ENCODE peak calls at places on chromosomes 5 and 9, in seven cellular contexts. Z is fibroblast of pulmonary artery, P is BJ, X is WTC11, G is astrocyte, L is foreskin fibroblast, Q is heart right ventricle. C is an unnamed sample.
A peak's percentile ranks its signal among the peaks of the same experiment; 100 is the strongest.

GRCh38 chr9:83020864-83021263 is 42.1 kb downstream of the RASEF start:
- DNase-seq in Q (no peak), G (no peak), L (no peak), Z (no peak), X (no peak), P (no peak), C (no peak)

GRCh38 chr9:123099042-123099441 is 65.6 kb downstream of the GPR21 start:
- DNase-seq in L (no peak), X (no peak), P (no peak), Q (no peak), Z (no peak), G (no peak), C (no peak)

GRCh38 chr5:83472508-83473343 is 1.2 kb downstream of the VCAN start:
- DNase-seq in G (no peak), Q (peak; percentile 64), L (peak; percentile 59), X (peak; percentile 59), Z (no peak), P (no peak), C (peak; percentile 67)

GRCh38 chr5:3262451-3262850 is 333.2 kb upstream of the IRX1 start:
- DNase-seq in L (no peak), Z (no peak), X (no peak), P (no peak), Q (no peak), G (no peak), C (no peak)

GRCh38 chr5:170632266-170632984 is 128.6 kb downstream of the KCNIP1 start:
- DNase-seq in L (no peak), Z (no peak), G (no peak), X (peak; percentile 61), P (no peak), Q (no peak), C (no peak)

GRCh38 chr5:157855404-157855994 is 3.4 kb downstream of the CLINT1 start:
- DNase-seq in G (peak; percentile 35), L (peak; percentile 42), X (peak; percentile 62), P (no peak), Z (peak; percentile 79), Q (no peak), C (peak; percentile 48)

GRCh38 chr5:51960617-51961115 is 577.4 kb downstream of the ISL1 start:
- DNase-seq in G (no peak), Z (peak; percentile 0), L (peak; percentile 1), Q (no peak), P (peak; percentile 3), X (no peak), C (no peak)

GRCh38 chr5:81898403-81898802 is 73.4 kb upstream of the ATG10 start:
- DNase-seq in Q (no peak), P (no peak), X (no peak), L (no peak), G (no peak), Z (no peak), C (no peak)

GRCh38 chr5:32301891-32302290 is 10.8 kb downstream of the MTMR12 start:
- DNase-seq in Z (no peak), P (no peak), X (no peak), L (no peak), G (no peak), Q (no peak), C (no peak)

GRCh38 chr5:73892806-73893205 is 266.8 kb downstream of the ARHGEF28 start:
- DNase-seq in G (peak; percentile 94), L (peak; percentile 85), Z (peak; percentile 95), Q (no peak), P (peak; percentile 74), X (no peak), C (no peak)

GRCh38 chr9:98766548-98766947 is 29.8 kb downstream of the ANKS6 start:
- DNase-seq in Z (peak; percentile 43), P (no peak), G (no peak), X (no peak), Q (no peak), L (no peak), C (no peak)

GRCh38 chr9:126522957-126523356 is 90.8 kb upstream of the LMX1B start:
- DNase-seq in G (no peak), X (no peak), P (no peak), Q (no peak), Z (no peak), L (no peak), C (no peak)

GRCh38 chr5:37723147-37723961 is 116.5 kb downstream of the GDNF start:
- DNase-seq in P (no peak), Q (no peak), L (no peak), G (peak; percentile 63), X (peak; percentile 72), Z (no peak), C (peak; percentile 62)

GRCh38 chr5:81151546-81151945 is 81.6 kb upstream of the CKMT2 start:
- DNase-seq in G (peak; percentile 68), X (no peak), P (no peak), Z (peak; percentile 57), Q (no peak), L (peak; percentile 76), C (no peak)

GRCh38 chr9:122389799-122390481 is 19.1 kb downstream of the PTGS1 start:
- DNase-seq in G (peak; percentile 36), X (no peak), Q (no peak), Z (no peak), P (no peak), L (no peak), C (no peak)

GRCh38 chr9:87249029-87249428 is 248.6 kb upstream of the DAPK1 start:
- DNase-seq in Q (no peak), Z (no peak), P (no peak), X (no peak), G (no peak), L (no peak), C (no peak)

GRCh38 chr9:134492721-134493470 is 148.7 kb upstream of the COL5A1 start:
- DNase-seq in Z (no peak), P (no peak), X (no peak), G (no peak), Q (peak; percentile 50), L (no peak), C (no peak)

GRCh38 chr9:97640290-97640689 is 6.7 kb downstream of the NCBP1 start:
- DNase-seq in Q (no peak), L (no peak), G (no peak), P (no peak), X (no peak), Z (peak; percentile 21), C (no peak)

GRCh38 chr9:130171226-130172148 is 717 bp upstream of the NCS1 start:
- DNase-seq in Z (no peak), P (no peak), G (no peak), L (no peak), Q (no peak), X (peak; percentile 50), C (no peak)

GRCh38 chr5:174424219-174425053 is 299.9 kb upstream of the MSX2 start:
- DNase-seq in Z (no peak), P (no peak), X (no peak), L (no peak), Q (no peak), G (no peak), C (no peak)

DNA sequence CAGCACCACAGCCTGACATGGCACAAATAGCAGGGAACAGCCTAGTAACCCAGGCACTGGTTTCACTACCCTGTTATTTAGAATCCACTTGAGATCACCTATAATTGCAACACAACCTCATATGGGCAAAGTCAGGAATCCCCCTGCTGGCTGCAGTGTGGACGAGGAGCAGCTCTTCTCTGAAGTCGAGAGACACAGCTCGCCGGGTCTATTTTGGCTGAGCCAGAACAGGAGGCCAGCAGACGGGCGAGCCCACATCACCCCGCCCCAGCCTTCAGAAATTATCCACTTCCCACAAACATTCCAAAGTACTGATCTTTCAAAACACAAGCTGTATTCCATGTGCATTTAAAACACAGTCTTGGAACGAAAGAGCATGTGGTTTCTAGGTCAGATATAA is 179.0 kb downstream of the ROR2 start:
- DNase-seq in Z (peak; percentile 92), Q (no peak), G (peak; percentile 92), X (peak; percentile 38), L (peak; percentile 85), P (peak; percentile 82), C (peak; percentile 67)
- TF ChIP-seq CTCF in Z (peak; percentile 64), Q (peak; percentile 8), G (peak; percentile 59), X (no peak), L (peak; percentile 65), P (peak; percentile 73), C (no peak)

GRCh38 chr5:96692436-96692835 is 30.3 kb downstream of the CAST start:
- DNase-seq in Z (peak; percentile 50), G (no peak), P (peak; percentile 23), X (no peak), Q (no peak), L (peak; percentile 58), C (no peak)

GRCh38 chr5:96687080-96687479 is 24.9 kb downstream of the CAST start:
- DNase-seq in X (no peak), Q (no peak), Z (no peak), P (no peak), G (no peak), L (no peak), C (no peak)

GRCh38 chr5:96691503-96692303 is 29.5 kb downstream of the CAST start:
- DNase-seq in G (no peak), X (no peak), L (peak; percentile 26), P (peak; percentile 57), Z (peak; percentile 54), Q (no peak), C (no peak)

GRCh38 chr5:96687812-96688453 is 25.8 kb downstream of the CAST start:
- DNase-seq in L (peak; percentile 35), Z (peak; percentile 80), Q (no peak), P (no peak), G (peak; percentile 56), X (no peak), C (no peak)

DNA sequence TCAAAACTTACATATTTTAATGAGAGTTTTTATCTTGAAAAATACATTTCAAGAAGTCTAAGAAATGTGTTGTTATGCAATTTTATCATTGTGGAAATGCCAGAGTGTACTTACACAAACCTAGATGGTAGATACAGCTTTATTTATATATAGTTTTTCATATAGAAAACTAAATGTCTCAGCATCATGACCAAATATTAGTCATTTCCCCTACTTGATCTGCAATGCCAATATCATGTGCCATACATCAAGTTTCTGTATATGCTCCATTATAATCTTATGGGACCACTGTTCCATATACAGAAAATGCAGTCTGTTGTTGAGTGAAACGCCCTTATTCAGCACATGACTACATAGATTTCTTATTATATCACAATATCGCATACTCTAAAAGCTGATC is 28.7 kb downstream of the CAST start:
- DNase-seq in Z (peak; percentile 22), P (no peak), G (no peak), L (no peak), X (no peak), Q (no peak), C (no peak)
- TF ChIP-seq CTCF in Z (no peak), P (no peak), G (no peak), L (no peak), X (no peak), Q (no peak), C (no peak)

GRCh38 chr9:10274983-10275382 is 337.8 kb downstream of the PTPRD start:
- DNase-seq in G (no peak), X (no peak), Q (no peak), Z (no peak), P (no peak), L (no peak), C (no peak)
- TF ChIP-seq CTCF in G (peak; percentile 39), X (no peak), Q (no peak), Z (peak; percentile 1), P (no peak), L (no peak), C (peak; percentile 22)

DNA sequence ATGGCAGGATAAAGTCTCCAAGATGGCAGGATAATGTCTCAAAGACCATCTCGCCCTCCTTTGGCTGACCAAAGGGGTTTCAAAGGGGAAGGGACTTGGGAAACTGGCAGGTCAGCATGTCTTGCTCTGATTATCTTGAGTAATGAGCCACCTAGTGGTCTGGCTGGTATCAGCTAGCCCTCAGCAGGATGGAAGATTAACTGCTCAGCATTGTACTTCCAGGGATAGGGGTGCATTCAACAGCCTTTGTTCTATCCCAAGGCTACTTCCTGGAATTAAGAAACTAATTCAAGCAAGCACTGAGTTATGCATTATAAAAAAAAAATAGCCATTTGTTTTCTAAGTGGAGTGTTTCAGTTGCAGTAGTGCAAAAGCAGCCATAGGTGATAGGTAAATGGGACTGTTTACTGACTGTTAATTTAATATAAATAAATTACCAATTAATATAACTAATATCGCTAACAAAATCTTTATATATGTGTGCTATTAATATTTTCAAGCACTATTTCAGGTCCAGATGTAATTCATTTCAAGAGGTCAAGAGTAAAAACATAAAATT is 555.5 kb downstream of the CDH9 start:
- DNase-seq in X (peak; percentile 63), P (no peak), Z (peak; percentile 3), G (no peak), Q (no peak), L (no peak), C (peak; percentile 60)
- TF ChIP-seq CTCF in X (peak; percentile 48), P (no peak), Z (peak; percentile 21), G (peak; percentile 51), Q (peak; percentile 45), L (peak; percentile 32), C (peak; percentile 76)